ENCODE peak calls at places on chromosomes 3 and 15, in eight cellular contexts. O is Peyer's patch; B is tibial artery; Z is NB4; J is CD8-positive, alpha-beta T cell; U is GM12864; R is fibroblast of lung; K is mucosa of descending colon. C is an unnamed sample.

GRCh38 chr3:21356402-21356801 is 394.6 kb downstream of the ZNF385D start:
- DNase-seq in J (no peak), B (no peak), U (no peak), Z (no peak), O (no peak), K (no peak), R (peak), C (peak)

GRCh38 chr3:12120374-12121140 is 38.2 kb downstream of the TIMP4 start:
- DNase-seq in Z (no peak), O (no peak), B (no peak), U (no peak), J (no peak), R (no peak), K (no peak), C (no peak)

GRCh38 chr3:12479919-12480425 is 4.3 kb upstream of the TSEN2 start:
- DNase-seq in R (peak), K (peak), Z (peak), U (peak), J (no peak), O (no peak), B (no peak), C (peak)

GRCh38 chr3:127889461-127889863 is 25.6 kb upstream of the KBTBD12 start:
- DNase-seq in K (no peak), U (no peak), R (peak), B (no peak), O (no peak), Z (no peak), J (no peak), C (peak)

GRCh38 chr3:29694331-29694730 is 413.5 kb downstream of the RBMS3 start:
- DNase-seq in J (no peak), Z (no peak), B (no peak), U (no peak), O (no peak), R (no peak), K (no peak), C (no peak)

GRCh38 chr3:146187334-146187950 is 26.5 kb upstream of the PLOD2 start:
- DNase-seq in B (no peak), Z (peak), R (peak), K (no peak), J (no peak), U (no peak), O (no peak), C (peak)

GRCh38 chr15:71078506-71079207 is 36.6 kb upstream of the THSD4 start:
- DNase-seq in R (no peak), B (no peak), K (peak), O (no peak), Z (no peak), J (no peak), U (no peak), C (no peak)

GRCh38 chr15:74785716-74786032 is 3.8 kb downstream of the CSK start:
- DNase-seq in U (no peak), R (no peak), O (no peak), Z (no peak), K (no peak), B (no peak), J (peak), C (no peak)

GRCh38 chr3:162353414-162353813 is 856.8 kb downstream of the OTOL1 start:
- DNase-seq in K (no peak), Z (peak), R (no peak), U (no peak), O (no peak), J (no peak), B (no peak), C (no peak)

GRCh38 chr15:43958894-43959330 is 132.1 kb downstream of the WDR76 start:
- DNase-seq in Z (no peak), J (no peak), U (no peak), B (no peak), R (peak), K (no peak), O (no peak), C (peak)

GRCh38 chr3:55620361-55621025 is 133.4 kb upstream of the WNT5A start:
- DNase-seq in O (no peak), B (no peak), J (no peak), U (peak), Z (no peak), R (peak), K (no peak), C (no peak)

GRCh38 chr3:158381274-158381868 is 189.6 kb upstream of the MLF1 start:
- DNase-seq in Z (no peak), R (no peak), B (no peak), O (no peak), K (no peak), U (no peak), J (no peak), C (peak)

GRCh38 chr15:68601206-68602197 is 22.7 kb downstream of the CORO2B start:
- DNase-seq in K (no peak), Z (no peak), O (no peak), R (no peak), J (no peak), B (no peak), U (no peak), C (peak)

GRCh38 chr3:13045904-13046568 is 27.2 kb downstream of the IQSEC1 start:
- DNase-seq in Z (peak), B (no peak), K (no peak), O (peak), J (no peak), R (no peak), U (peak), C (no peak)

GRCh38 chr3:21216598-21216997 is 534.4 kb downstream of the ZNF385D start:
- DNase-seq in B (no peak), U (no peak), J (no peak), R (peak), O (no peak), Z (peak), K (no peak), C (peak)

GRCh38 chr3:177770821-177771220 is 573.5 kb upstream of the TBL1XR1 start:
- DNase-seq in Z (no peak), K (no peak), O (no peak), R (no peak), U (no peak), J (no peak), B (no peak), C (peak)

GRCh38 chr3:9806688-9807589 is 3.1 kb upstream of the TTLL3 start:
- DNase-seq in B (no peak), J (no peak), R (no peak), Z (no peak), K (no peak), O (no peak), U (no peak), C (no peak)

GRCh38 chr3:37686225-37686624 is 175.5 kb upstream of the CTDSPL start:
- DNase-seq in K (no peak), R (no peak), U (no peak), Z (no peak), O (no peak), J (no peak), B (no peak), C (no peak)

GRCh38 chr3:78613366-78614008 is 1154.3 kb downstream of the ROBO1 start:
- DNase-seq in K (no peak), Z (no peak), O (no peak), J (no peak), B (no peak), U (no peak), R (no peak), C (no peak)

GRCh38 chr15:89665449-89666146 is 10.3 kb upstream of the KIF7 start:
- DNase-seq in R (peak), J (no peak), K (peak), O (no peak), U (no peak), B (peak), Z (peak), C (peak)

GRCh38 chr3:41199866-41200668 is 762 bp downstream of the CTNNB1 start:
- DNase-seq in Z (peak), R (peak), U (no peak), K (no peak), O (peak), J (peak), B (peak), C (peak)

GRCh38 chr15:75891895-75892294 is 11.8 kb upstream of the FBXO22 start:
- DNase-seq in R (peak), O (no peak), J (no peak), U (no peak), Z (peak), B (no peak), K (no peak), C (peak)

GRCh38 chr15:36645106-36645505 is 65.7 kb downstream of the CDIN1 start:
- DNase-seq in Z (no peak), R (peak), O (no peak), B (no peak), U (no peak), J (no peak), K (no peak), C (peak)

GRCh38 chr3:64117483-64117882 is 94.2 kb upstream of the PSMD6 start:
- DNase-seq in Z (no peak), R (no peak), K (no peak), J (no peak), O (no peak), B (no peak), U (no peak), C (no peak)

GRCh38 chr3:15795563-15796308 is 2.0 kb downstream of the ANKRD28 start:
- DNase-seq in K (no peak), J (no peak), O (no peak), R (peak), B (no peak), U (no peak), Z (peak), C (peak)

GRCh38 chr3:55178336-55178735 is 250.5 kb upstream of the LRTM1 start:
- DNase-seq in K (no peak), O (no peak), J (no peak), R (no peak), B (no peak), U (no peak), Z (no peak), C (no peak)

GRCh38 chr15:100914876-100915275 is 4.3 kb upstream of the LRRK1 start:
- DNase-seq in U (no peak), B (peak), Z (peak), R (peak), O (no peak), J (no peak), K (no peak), C (peak)

GRCh38 chr3:3586843-3587626 is 212.2 kb upstream of the LRRN1 start:
- DNase-seq in K (no peak), Z (no peak), J (no peak), B (no peak), U (no peak), R (no peak), O (no peak), C (no peak)

GRCh38 chr3:190210608-190211007 is 89.9 kb upstream of the P3H2 start:
- DNase-seq in U (no peak), K (no peak), O (no peak), R (no peak), J (no peak), Z (no peak), B (no peak), C (no peak)

GRCh38 chr3:46665763-46666470 is 27.6 kb downstream of the ALS2CL start:
- DNase-seq in O (no peak), Z (no peak), R (no peak), K (no peak), U (no peak), J (no peak), B (no peak), C (no peak)

GRCh38 chr15:31975446-31976229 is 54.7 kb upstream of the CHRNA7 start:
- DNase-seq in K (peak), O (no peak), B (no peak), J (no peak), U (no peak), Z (peak), R (peak), C (no peak)

GRCh38 chr3:28840976-28841376 is 439.9 kb upstream of the RBMS3 start:
- DNase-seq in U (no peak), B (no peak), K (no peak), Z (no peak), R (no peak), J (no peak), O (no peak), C (no peak)

GRCh38 chr15:29468899-29469298 is 199.3 kb upstream of the NSMCE3 start:
- DNase-seq in U (no peak), R (no peak), K (no peak), B (no peak), Z (no peak), J (no peak), O (no peak), C (no peak)

GRCh38 chr3:22971497-22971896 is 231.6 kb upstream of the UBE2E2 start:
- DNase-seq in R (no peak), B (no peak), U (no peak), K (no peak), O (no peak), J (no peak), Z (no peak), C (no peak)

GRCh38 chr3:154931484-154931883 is 148.6 kb upstream of the MME start:
- DNase-seq in O (no peak), B (no peak), U (no peak), J (no peak), R (peak), Z (no peak), K (no peak), C (peak)

GRCh38 chr3:55622733-55623132 is 135.6 kb upstream of the WNT5A start:
- DNase-seq in B (no peak), R (peak), U (no peak), K (no peak), O (no peak), Z (no peak), J (no peak), C (no peak)

GRCh38 chr3:134896696-134897095 is 101.6 kb downstream of the EPHB1 start:
- DNase-seq in O (no peak), K (no peak), U (no peak), Z (no peak), R (no peak), J (no peak), B (no peak), C (no peak)

GRCh38 chr3:102017784-102018183 is 168.5 kb downstream of the NFKBIZ start:
- DNase-seq in U (no peak), K (no peak), R (no peak), O (no peak), J (no peak), B (no peak), Z (no peak), C (no peak)

GRCh38 chr3:30945291-30945690 is 50.8 kb upstream of the GADL1 start:
- DNase-seq in B (no peak), Z (no peak), R (no peak), J (no peak), K (no peak), U (no peak), O (no peak), C (no peak)

GRCh38 chr3:160566499-160566898 is 1.1 kb upstream of the KPNA4 start:
- DNase-seq in K (no peak), O (no peak), J (no peak), Z (no peak), U (no peak), B (no peak), R (no peak), C (no peak)

GRCh38 chr3:160565442-160566403 is at the start of gene KPNA4:
- DNase-seq in J (peak), Z (peak), U (peak), K (peak), B (peak), R (peak), O (peak), C (peak)

GRCh38 chr3:160562952-160563351 is 2.4 kb downstream of the KPNA4 start:
- DNase-seq in O (no peak), Z (no peak), K (no peak), B (no peak), J (no peak), U (no peak), R (no peak), C (no peak)

GRCh38 chr3:160564205-160564922 is 1.0 kb downstream of the KPNA4 start:
- DNase-seq in J (peak), R (peak), B (peak), O (no peak), U (no peak), Z (peak), K (no peak), C (no peak)

GRCh38 chr3:160564949-160565441 is 376 bp downstream of the KPNA4 start:
- DNase-seq in O (peak), B (no peak), R (peak), J (peak), K (no peak), Z (peak), U (peak), C (peak)
- H3K4me3 ChIP-seq in O (peak), B (peak), R (peak), J (peak), K (peak), Z (peak), U (peak), C (peak)

DNA sequence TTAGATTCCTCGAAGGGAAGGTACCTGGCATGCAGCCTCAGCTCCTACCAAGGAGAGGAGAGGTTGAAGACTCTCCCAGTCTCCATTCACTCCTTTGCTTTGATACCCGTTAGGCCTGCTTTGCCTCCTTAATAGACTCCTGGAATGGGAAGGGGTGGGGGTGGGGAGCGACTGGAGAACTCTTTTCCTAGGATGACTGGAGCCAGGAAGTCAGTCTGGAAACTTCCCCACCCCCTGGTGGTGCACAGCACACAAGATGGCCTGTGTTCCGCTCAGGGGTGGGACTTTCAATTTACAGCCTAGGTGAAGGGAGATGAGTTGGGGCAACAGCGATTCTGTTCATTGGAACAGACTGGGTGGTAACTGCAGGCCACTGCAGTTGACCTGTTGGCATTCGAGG is 21.4 kb upstream of the CELF6 start:
- DNase-seq in R (no peak), B (no peak), Z (no peak), J (no peak), U (no peak), O (no peak), K (no peak), C (no peak)
- TF ChIP-seq CTCF in R (no peak), B (no peak), Z (no peak), J (no peak), U (no peak), O (no peak), K (no peak), C (no peak)

GRCh38 chr3:53169832-53170324 is 8.9 kb downstream of the PRKCD start:
- DNase-seq in U (no peak), B (no peak), J (peak), Z (no peak), R (no peak), O (no peak), K (no peak), C (no peak)
- H3K4me3 ChIP-seq in U (peak), B (no peak), J (no peak), Z (peak), R (no peak), O (peak), K (no peak), C (no peak)

GRCh38 chr15:94580186-94580585 is 348.8 kb downstream of the MCTP2 start:
- DNase-seq in R (no peak), J (no peak), U (no peak), B (no peak), Z (no peak), O (no peak), K (no peak), C (no peak)

GRCh38 chr15:94579261-94579660 is 347.9 kb downstream of the MCTP2 start:
- DNase-seq in K (no peak), O (no peak), J (no peak), U (no peak), Z (no peak), R (no peak), B (no peak), C (no peak)

GRCh38 chr15:94582368-94582767 is 351.0 kb downstream of the MCTP2 start:
- DNase-seq in K (peak), O (no peak), J (no peak), B (no peak), Z (peak), R (no peak), U (no peak), C (no peak)

GRCh38 chr15:94576889-94577533 is 345.6 kb downstream of the MCTP2 start:
- DNase-seq in K (no peak), R (peak), B (no peak), J (peak), U (no peak), Z (peak), O (no peak), C (no peak)
- TF ChIP-seq CTCF in K (no peak), R (peak), B (peak), J (peak), U (peak), Z (peak), O (peak), C (no peak)

C was measured in fibroblast of the aortic adventitia.